ENCODE peak calls at places on chromosomes 11 and 22, in four cellular contexts. G is uterus, V is NB4, H is transverse colon. O is an unnamed sample.

GRCh38 chr11:72439455-72439854 is 5.1 kb upstream of the CLPB start:
- DNase-seq in G (no peak), V (peak), H (no peak), O (no peak)

GRCh38 chr11:47179655-47179991 is 2.9 kb upstream of the ARFGAP2 start:
- DNase-seq in G (no peak), V (peak), H (no peak), O (no peak)

GRCh38 chr11:111886032-111886431 is 6.7 kb downstream of the CFAP68 start:
- DNase-seq in G (no peak), V (no peak), H (no peak), O (no peak)

GRCh38 chr11:106956887-106957505 is 61.3 kb downstream of the GUCY1A2 start:
- DNase-seq in G (no peak), V (peak), H (no peak), O (no peak)

GRCh38 chr11:17734986-17735822 is 623 bp downstream of the KCNC1 start:
- DNase-seq in G (peak), V (peak), H (peak), O (no peak)

GRCh38 chr11:89736566-89736965 is 26.5 kb downstream of the TRIM77 start:
- DNase-seq in G (no peak), V (no peak), H (no peak), O (no peak)

GRCh38 chr11:16928052-16928451 is 86.2 kb downstream of the PLEKHA7 start:
- DNase-seq in G (no peak), V (no peak), H (no peak), O (no peak)

GRCh38 chr11:90134420-90135003 is at the start of gene NAALAD2:
- DNase-seq in G (peak), V (peak), H (peak), O (no peak)

GRCh38 chr11:132728026-132728425 is 804.3 kb downstream of the OPCML start:
- DNase-seq in G (no peak), V (no peak), H (no peak), O (peak)

GRCh38 chr11:69270929-69271328 is 23.0 kb upstream of the MYEOV start:
- DNase-seq in G (no peak), V (no peak), H (no peak), O (no peak)

GRCh38 chr11:94048310-94048709 is 27.2 kb downstream of the HEPHL1 start:
- DNase-seq in G (no peak), V (no peak), H (no peak), O (peak)

GRCh38 chr11:18600915-18601569 is 1.5 kb downstream of the MISFA start:
- DNase-seq in G (no peak), V (no peak), H (no peak), O (no peak)

GRCh38 chr11:12111482-12112149 is 1.2 kb downstream of the MICAL2 start:
- DNase-seq in G (no peak), V (peak), H (no peak), O (no peak)

GRCh38 chr11:12110201-12110713 is at the start of gene MICAL2:
- DNase-seq in G (peak), V (peak), H (peak), O (peak)

GRCh38 chr11:12108875-12109453 is 1.4 kb upstream of the MICAL2 start:
- DNase-seq in G (no peak), V (no peak), H (no peak), O (no peak)

GRCh38 chr11:12110714-12111481 is 508 bp downstream of the MICAL2 start:
- DNase-seq in G (peak), V (peak), H (peak), O (no peak)

DNA sequence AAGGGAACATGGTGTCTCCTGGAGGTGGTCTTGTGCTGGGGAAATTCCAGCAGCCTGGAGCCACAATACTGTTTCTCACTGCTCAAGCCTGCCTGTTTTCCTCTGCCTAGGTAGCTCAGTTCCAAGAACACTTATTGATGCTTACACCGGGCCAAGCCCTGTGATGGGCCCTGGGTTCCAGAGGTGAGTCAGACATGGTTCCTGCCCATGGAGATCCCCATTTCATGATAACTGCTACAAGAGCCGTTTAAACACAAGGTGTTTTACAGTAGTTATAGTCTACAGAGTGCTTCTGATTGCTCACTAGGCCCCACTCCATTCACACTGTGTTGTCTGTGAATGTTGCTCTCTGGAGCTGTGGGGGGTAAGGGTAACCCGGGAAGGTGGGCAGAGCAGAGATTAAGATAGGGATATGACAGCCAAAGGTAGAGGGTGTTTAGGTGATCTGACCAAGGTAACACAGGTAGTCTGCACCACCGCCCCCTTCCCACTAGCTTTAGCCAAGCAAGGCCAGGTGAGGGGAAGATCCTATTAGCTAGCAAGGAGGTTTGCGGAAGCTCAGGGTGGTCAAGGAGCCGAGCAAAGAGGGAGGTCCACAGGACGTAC is 696 bp upstream of the MICAL2 start:
- DNase-seq in G (no peak), V (no peak), H (no peak), O (no peak)
- TF ChIP-seq POLR2A in G (no peak), V (no peak), H (no peak), O (no peak)

GRCh38 chr22:36560001-36560400 is 31.0 kb upstream of the EIF3D start:
- DNase-seq in G (no peak), V (no peak), H (no peak), O (no peak)
- TF ChIP-seq POLR2A in G (no peak), V (no peak), H (no peak), O (no peak)

GRCh38 chr22:17775781-17776470 is 1.7 kb upstream of the BID start:
- DNase-seq in G (no peak), V (no peak), H (no peak), O (no peak)

GRCh38 chr22:17774928-17775675 is 833 bp upstream of the BID start:
- DNase-seq in G (no peak), V (no peak), H (no peak), O (no peak)

GRCh38 chr22:17773606-17774205 is 563 bp downstream of the BID start:
- DNase-seq in G (peak), V (peak), H (peak), O (no peak)

GRCh38 chr22:17772963-17773605 is 1.2 kb downstream of the BID start:
- DNase-seq in G (no peak), V (peak), H (no peak), O (no peak)

DNA sequence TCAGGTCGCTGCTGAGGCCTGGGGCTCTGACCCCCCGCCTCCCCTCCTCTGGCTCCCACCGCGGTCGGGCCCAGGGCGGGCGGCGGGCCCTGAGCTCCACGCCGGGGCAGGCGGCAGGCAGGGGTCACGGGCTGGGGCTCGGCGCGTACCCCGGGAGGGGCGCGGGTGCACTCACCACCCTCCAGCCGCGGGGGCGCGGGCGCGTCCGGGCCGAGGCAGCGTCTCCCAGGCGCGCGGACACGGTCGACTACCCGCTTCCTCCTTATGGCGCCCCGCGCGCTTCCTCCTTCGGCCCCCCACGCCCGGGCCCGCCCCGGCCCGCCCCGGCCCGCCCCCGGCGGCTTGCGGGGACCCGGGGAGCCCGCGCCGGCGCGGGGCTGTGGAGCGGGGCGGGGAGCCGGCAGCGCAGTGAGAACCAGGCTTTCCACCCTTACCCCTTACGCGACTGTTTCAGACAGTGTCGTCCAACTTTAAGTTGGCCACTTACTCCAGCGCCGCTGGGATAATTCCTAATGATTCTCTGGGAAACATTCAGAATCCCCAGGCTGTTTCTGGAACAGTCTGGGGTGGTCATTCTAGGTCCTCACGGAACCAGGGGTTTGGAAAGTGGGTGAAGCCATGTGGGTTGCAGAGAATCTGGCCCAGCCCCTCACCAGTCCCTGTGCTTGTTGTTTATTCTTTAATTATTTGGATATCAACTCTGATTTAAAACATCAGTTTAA is at the start of gene BID:
- DNase-seq in G (peak), V (peak), H (peak), O (no peak)
- TF ChIP-seq POLR2A in G (no peak), V (peak), H (no peak), O (no peak)

GRCh38 chr11:118435893-118436624 is at the start of gene KMT2A:
- DNase-seq in G (peak), V (peak), H (peak), O (peak)
- TF ChIP-seq POLR2A in G (no peak), V (peak), H (no peak), O (no peak)

GRCh38 chr11:58576792-58577440 is 1.3 kb upstream of the LPXN start:
- DNase-seq in G (no peak), V (peak), H (no peak), O (no peak)
- TF ChIP-seq POLR2A in G (no peak), V (no peak), H (no peak), O (no peak)

DNA sequence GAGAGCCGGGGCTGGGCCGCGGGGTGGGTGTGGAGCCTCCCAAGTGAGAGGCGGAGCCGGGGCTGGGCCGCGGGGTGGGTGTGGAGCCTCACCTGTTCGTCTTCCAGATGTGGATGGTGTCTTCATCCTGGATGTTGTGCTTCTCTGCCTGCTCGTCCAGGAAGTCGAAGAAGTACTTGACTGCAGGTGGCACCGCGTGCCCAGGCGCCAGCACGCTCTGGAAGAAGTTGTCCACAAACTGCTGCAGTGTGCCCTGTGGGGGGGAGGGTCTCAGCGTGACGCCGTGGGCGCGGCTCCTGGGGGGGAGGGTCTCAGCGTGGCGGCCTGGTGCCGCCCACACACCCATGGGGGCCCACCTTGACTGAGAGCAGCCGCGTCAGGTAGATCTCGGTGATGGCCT is 7.6 kb upstream of the MAPK11 start:
- DNase-seq in G (no peak), V (no peak), H (no peak), O (no peak)
- TF ChIP-seq POLR2A in G (no peak), V (no peak), H (no peak), O (no peak)

DNA sequence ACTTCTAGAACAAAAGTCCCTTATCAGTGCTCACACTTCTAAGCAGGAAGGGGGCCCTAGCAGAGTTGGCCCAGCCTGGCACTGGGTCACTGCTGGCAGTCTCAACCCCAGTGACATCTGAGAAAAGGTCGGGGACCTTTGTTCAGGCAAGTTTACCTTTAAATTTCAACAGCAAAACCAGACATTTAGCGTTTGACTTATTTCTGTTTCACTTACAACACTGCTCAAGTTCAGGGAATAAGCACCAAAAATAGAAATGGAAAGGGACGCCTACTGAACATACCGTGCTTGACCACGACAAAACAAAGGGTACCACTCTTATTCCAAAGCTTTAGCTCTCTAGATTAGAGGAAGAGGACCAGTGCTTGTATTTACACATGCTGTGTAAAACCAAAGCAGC is 26.2 kb downstream of the PITPNB start:
- DNase-seq in G (no peak), V (no peak), H (no peak), O (no peak)
- TF ChIP-seq POLR2A in G (no peak), V (no peak), H (no peak), O (no peak)

GRCh38 chr11:71075116-71075720 is 177.2 kb downstream of the SHANK2 start:
- DNase-seq in G (no peak), V (no peak), H (no peak), O (no peak)
- TF ChIP-seq POLR2A in G (no peak), V (no peak), H (no peak), O (no peak)

O was measured in esophagus muscularis mucosa.